ENCODE peak calls at places on chromosomes 11 and 22, in six cellular contexts. One of them, this sample, is unnamed.

GRCh38 chr22:49006207-49007012 is 821.3 kb downstream of the BRD1 start:
- DNase-seq in NCI-H1092 treated with DMSO at 0.1 percent for 48 hours: no peak
- DNase-seq in upper lobe of right lung: peak
- DNase-seq in choroid plexus epithelial cell: no peak
- DNase-seq in NCI-H1436: no peak
- DNase-seq in HCEC 1CT: no peak
- DNase-seq in this sample: no peak

GRCh38 chr11:64536396-64536935 is 54.6 kb upstream of the SLC22A12 start:
- DNase-seq in NCI-H1436: no peak
- DNase-seq in choroid plexus epithelial cell: peak
- DNase-seq in NCI-H1092 treated with DMSO at 0.1 percent for 48 hours: no peak
- DNase-seq in upper lobe of right lung: no peak
- DNase-seq in HCEC 1CT: peak
- DNase-seq in this sample: peak

GRCh38 chr11:46916669-46917108 is 1.7 kb downstream of the LRP4 start:
- DNase-seq in choroid plexus epithelial cell: peak
- DNase-seq in HCEC 1CT: peak
- DNase-seq in NCI-H1092 treated with DMSO at 0.1 percent for 48 hours: peak
- DNase-seq in NCI-H1436: no peak
- DNase-seq in upper lobe of right lung: no peak
- DNase-seq in this sample: peak

GRCh38 chr22:40101417-40102101 is 76.2 kb upstream of the TNRC6B start:
- DNase-seq in NCI-H1092 treated with DMSO at 0.1 percent for 48 hours: no peak
- DNase-seq in upper lobe of right lung: no peak
- DNase-seq in choroid plexus epithelial cell: no peak
- DNase-seq in HCEC 1CT: no peak
- DNase-seq in NCI-H1436: no peak
- DNase-seq in this sample: no peak

GRCh38 chr11:65262775-65263174 is 1.0 kb downstream of the POLA2 start:
- DNase-seq in HCEC 1CT: no peak
- DNase-seq in NCI-H1436: no peak
- DNase-seq in NCI-H1092 treated with DMSO at 0.1 percent for 48 hours: no peak
- DNase-seq in choroid plexus epithelial cell: no peak
- DNase-seq in upper lobe of right lung: no peak
- DNase-seq in this sample: no peak

GRCh38 chr11:824942-825341 is 2.8 kb upstream of the CRACR2B start:
- DNase-seq in NCI-H1436: no peak
- DNase-seq in HCEC 1CT: no peak
- DNase-seq in upper lobe of right lung: no peak
- DNase-seq in NCI-H1092 treated with DMSO at 0.1 percent for 48 hours: peak
- DNase-seq in choroid plexus epithelial cell: no peak
- DNase-seq in this sample: no peak

GRCh38 chr11:124183045-124183444 is at the start of gene OR10D3:
- DNase-seq in choroid plexus epithelial cell: no peak
- DNase-seq in HCEC 1CT: no peak
- DNase-seq in upper lobe of right lung: no peak
- DNase-seq in NCI-H1436: no peak
- DNase-seq in NCI-H1092 treated with DMSO at 0.1 percent for 48 hours: no peak
- DNase-seq in this sample: no peak

GRCh38 chr11:113288286-113288863 is 26.0 kb upstream of the TTC12 start:
- DNase-seq in NCI-H1092 treated with DMSO at 0.1 percent for 48 hours: no peak
- DNase-seq in upper lobe of right lung: no peak
- DNase-seq in choroid plexus epithelial cell: no peak
- DNase-seq in NCI-H1436: no peak
- DNase-seq in HCEC 1CT: no peak
- DNase-seq in this sample: no peak

GRCh38 chr22:22750335-22751042 is 106.1 kb downstream of the GGTLC2 start:
- DNase-seq in HCEC 1CT: no peak
- DNase-seq in upper lobe of right lung: no peak
- DNase-seq in NCI-H1436: no peak
- DNase-seq in NCI-H1092 treated with DMSO at 0.1 percent for 48 hours: no peak
- DNase-seq in choroid plexus epithelial cell: no peak
- DNase-seq in this sample: no peak

GRCh38 chr11:67996622-67997459 is 7.1 kb downstream of the UNC93B1 start:
- DNase-seq in choroid plexus epithelial cell: peak
- DNase-seq in NCI-H1436: no peak
- DNase-seq in upper lobe of right lung: peak
- DNase-seq in HCEC 1CT: no peak
- DNase-seq in NCI-H1092 treated with DMSO at 0.1 percent for 48 hours: no peak
- DNase-seq in this sample: no peak

GRCh38 chr11:80317612-80318011 is 876.8 kb upstream of the TENM4 start:
- DNase-seq in upper lobe of right lung: no peak
- DNase-seq in NCI-H1092 treated with DMSO at 0.1 percent for 48 hours: no peak
- DNase-seq in NCI-H1436: no peak
- DNase-seq in HCEC 1CT: no peak
- DNase-seq in choroid plexus epithelial cell: no peak
- DNase-seq in this sample: no peak

GRCh38 chr11:93225642-93226041 is 27.9 kb upstream of the SLC36A4 start:
- DNase-seq in upper lobe of right lung: no peak
- DNase-seq in NCI-H1092 treated with DMSO at 0.1 percent for 48 hours: peak
- DNase-seq in HCEC 1CT: peak
- DNase-seq in NCI-H1436: peak
- DNase-seq in choroid plexus epithelial cell: peak
- DNase-seq in this sample: peak

GRCh38 chr11:2523821-2524391 is 79.1 kb downstream of the KCNQ1 start:
- DNase-seq in NCI-H1436: no peak
- DNase-seq in choroid plexus epithelial cell: no peak
- DNase-seq in NCI-H1092 treated with DMSO at 0.1 percent for 48 hours: no peak
- DNase-seq in HCEC 1CT: no peak
- DNase-seq in upper lobe of right lung: peak
- DNase-seq in this sample: no peak

GRCh38 chr11:9862981-9863380 is 199.1 kb downstream of the SWAP70 start:
- DNase-seq in NCI-H1436: no peak
- DNase-seq in HCEC 1CT: no peak
- DNase-seq in choroid plexus epithelial cell: peak
- DNase-seq in upper lobe of right lung: no peak
- DNase-seq in NCI-H1092 treated with DMSO at 0.1 percent for 48 hours: no peak
- DNase-seq in this sample: no peak

GRCh38 chr11:73591050-73591449 is 6.9 kb downstream of the FAM168A start:
- DNase-seq in choroid plexus epithelial cell: no peak
- DNase-seq in NCI-H1436: no peak
- DNase-seq in HCEC 1CT: no peak
- DNase-seq in NCI-H1092 treated with DMSO at 0.1 percent for 48 hours: no peak
- DNase-seq in upper lobe of right lung: no peak
- DNase-seq in this sample: no peak

GRCh38 chr11:46277313-46277622 is 194 bp upstream of the CREB3L1 start:
- DNase-seq in HCEC 1CT: peak
- DNase-seq in NCI-H1436: no peak
- DNase-seq in choroid plexus epithelial cell: peak
- DNase-seq in upper lobe of right lung: no peak
- DNase-seq in NCI-H1092 treated with DMSO at 0.1 percent for 48 hours: no peak
- DNase-seq in this sample: peak

GRCh38 chr11:47523491-47524199 is 29.3 kb downstream of the CELF1 start:
- DNase-seq in choroid plexus epithelial cell: peak
- DNase-seq in HCEC 1CT: peak
- DNase-seq in upper lobe of right lung: no peak
- DNase-seq in NCI-H1092 treated with DMSO at 0.1 percent for 48 hours: no peak
- DNase-seq in NCI-H1436: no peak
- DNase-seq in this sample: peak

GRCh38 chr11:19646921-19647320 is 65.7 kb upstream of the NAV2 start:
- DNase-seq in NCI-H1092 treated with DMSO at 0.1 percent for 48 hours: no peak
- DNase-seq in choroid plexus epithelial cell: peak
- DNase-seq in upper lobe of right lung: no peak
- DNase-seq in NCI-H1436: no peak
- DNase-seq in HCEC 1CT: peak
- DNase-seq in this sample: peak

GRCh38 chr11:103894034-103894433 is 142.4 kb upstream of the DDI1 start:
- DNase-seq in NCI-H1092 treated with DMSO at 0.1 percent for 48 hours: no peak
- DNase-seq in NCI-H1436: no peak
- DNase-seq in HCEC 1CT: no peak
- DNase-seq in upper lobe of right lung: no peak
- DNase-seq in choroid plexus epithelial cell: no peak
- DNase-seq in this sample: no peak

GRCh38 chr11:14454861-14455632 is 44.6 kb downstream of the COPB1 start:
- DNase-seq in NCI-H1092 treated with DMSO at 0.1 percent for 48 hours: no peak
- DNase-seq in HCEC 1CT: peak
- DNase-seq in choroid plexus epithelial cell: peak
- DNase-seq in NCI-H1436: no peak
- DNase-seq in upper lobe of right lung: no peak
- DNase-seq in this sample: peak

GRCh38 chr11:116857936-116858335 is 20.5 kb upstream of the APOA1 start:
- DNase-seq in NCI-H1436: no peak
- DNase-seq in HCEC 1CT: no peak
- DNase-seq in choroid plexus epithelial cell: no peak
- DNase-seq in NCI-H1092 treated with DMSO at 0.1 percent for 48 hours: no peak
- DNase-seq in upper lobe of right lung: no peak
- DNase-seq in this sample: no peak

GRCh38 chr22:36419912-36420882 is 32.4 kb upstream of the MYH9 start:
- DNase-seq in upper lobe of right lung: no peak
- DNase-seq in HCEC 1CT: no peak
- DNase-seq in NCI-H1436: no peak
- DNase-seq in choroid plexus epithelial cell: no peak
- DNase-seq in NCI-H1092 treated with DMSO at 0.1 percent for 48 hours: no peak
- DNase-seq in this sample: no peak

GRCh38 chr22:27987557-27987956 is 68.5 kb upstream of the PITPNB start:
- DNase-seq in choroid plexus epithelial cell: peak
- DNase-seq in HCEC 1CT: peak
- DNase-seq in upper lobe of right lung: no peak
- DNase-seq in NCI-H1092 treated with DMSO at 0.1 percent for 48 hours: no peak
- DNase-seq in NCI-H1436: no peak
- DNase-seq in this sample: peak

GRCh38 chr22:44165286-44165874 is 15.3 kb upstream of the PARVG start:
- DNase-seq in NCI-H1436: no peak
- DNase-seq in choroid plexus epithelial cell: no peak
- DNase-seq in upper lobe of right lung: no peak
- DNase-seq in NCI-H1092 treated with DMSO at 0.1 percent for 48 hours: no peak
- DNase-seq in HCEC 1CT: no peak
- DNase-seq in this sample: no peak

GRCh38 chr11:92154611-92155010 is 70.0 kb upstream of the FAT3 start:
- DNase-seq in NCI-H1092 treated with DMSO at 0.1 percent for 48 hours: no peak
- DNase-seq in NCI-H1436: no peak
- DNase-seq in HCEC 1CT: no peak
- DNase-seq in choroid plexus epithelial cell: no peak
- DNase-seq in upper lobe of right lung: no peak
- DNase-seq in this sample: no peak

GRCh38 chr11:92642146-92642919 is 327.1 kb upstream of the MTNR1B start:
- DNase-seq in upper lobe of right lung: no peak
- DNase-seq in NCI-H1092 treated with DMSO at 0.1 percent for 48 hours: no peak
- DNase-seq in HCEC 1CT: no peak
- DNase-seq in choroid plexus epithelial cell: no peak
- DNase-seq in NCI-H1436: no peak
- DNase-seq in this sample: no peak

This sample was measured in IMR-90.